ENCODE peak calls at places on chromosomes 12 and 14, in seven cellular contexts. U is HCT116, X is neural progenitor cell, S is hepatocyte, E is MM.1S, B is OCI-LY7, F is GM23248. J is an unnamed sample.
A peak's percentile ranks its signal among the peaks of the same experiment; 100 is the strongest.

GRCh38 chr12:6608592-6609311 is 1.6 kb upstream of the CHD4 start:
- DNase-seq in F (peak; percentile 41), U (no peak), E (no peak), B (peak; percentile 51), X (no peak), S (no peak), J (no peak)

GRCh38 chr14:81519200-81519998 is 14.3 kb downstream of the SEL1L start:
- DNase-seq in F (no peak), E (no peak), B (no peak), X (no peak), S (no peak), U (no peak), J (no peak)

GRCh38 chr12:101634724-101635123 is 40.0 kb downstream of the MYBPC1 start:
- DNase-seq in E (no peak), S (no peak), F (no peak), X (no peak), B (peak; percentile 80), U (no peak), J (no peak)

GRCh38 chr12:96033549-96034389 is 1.6 kb downstream of the LTA4H start:
- DNase-seq in X (no peak), S (peak; percentile 17), E (no peak), B (peak; percentile 19), F (no peak), U (no peak), J (no peak)

GRCh38 chr12:116150001-116150400 is 127.5 kb downstream of the MED13L start:
- DNase-seq in X (no peak), S (no peak), F (peak; percentile 16), E (no peak), U (no peak), B (no peak), J (no peak)

GRCh38 chr14:23078692-23079116 is 16.2 kb downstream of the ACIN1 start:
- DNase-seq in B (no peak), F (peak; percentile 98), S (peak; percentile 86), U (no peak), X (no peak), E (no peak), J (peak; percentile 96)

GRCh38 chr12:117854339-117855012 is 114.3 kb downstream of the KSR2 start:
- DNase-seq in E (peak; percentile 36), B (peak; percentile 66), X (peak; percentile 81), S (peak; percentile 81), U (no peak), F (peak; percentile 53), J (peak; percentile 88)

GRCh38 chr12:16606201-16606849 is 363 bp upstream of the LMO3 start:
- DNase-seq in X (peak; percentile 58), U (no peak), E (peak; percentile 60), F (peak; percentile 68), B (peak; percentile 67), S (peak; percentile 59), J (peak; percentile 25)

GRCh38 chr12:1313906-1314305 is 280.5 kb downstream of the FBXL14 start:
- DNase-seq in U (no peak), S (no peak), E (no peak), B (no peak), X (no peak), F (peak; percentile 16), J (no peak)

GRCh38 chr12:1310684-1311083 is 283.7 kb downstream of the FBXL14 start:
- DNase-seq in U (no peak), X (no peak), B (peak; percentile 71), E (no peak), S (no peak), F (no peak), J (no peak)

GRCh38 chr12:1309610-1310009 is 284.8 kb downstream of the FBXL14 start:
- DNase-seq in B (peak; percentile 69), U (no peak), X (no peak), F (no peak), E (no peak), S (no peak), J (no peak)

GRCh38 chr12:1307796-1308195 is 286.6 kb downstream of the FBXL14 start:
- DNase-seq in E (no peak), B (no peak), F (no peak), S (no peak), U (no peak), X (no peak), J (no peak)

DNA sequence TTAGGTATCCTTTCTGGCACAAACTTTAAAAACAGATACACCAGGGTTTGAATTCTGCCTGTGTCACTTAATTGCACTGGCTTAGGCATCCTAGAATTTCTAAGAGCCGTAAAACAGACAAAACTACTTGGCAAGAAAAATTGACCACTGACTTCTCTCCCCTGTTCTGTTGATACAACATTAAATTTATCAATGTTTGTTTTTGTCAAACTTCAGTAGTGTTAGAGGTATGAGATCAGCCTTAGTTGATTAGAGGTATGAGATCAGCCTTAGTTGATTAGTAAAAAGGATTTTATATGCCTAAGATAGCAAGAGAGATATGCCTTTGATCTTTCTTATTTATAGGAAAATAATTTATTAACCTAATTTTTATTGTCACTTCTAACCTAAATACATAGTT is 283.2 kb downstream of the FBXL14 start:
- DNase-seq in F (no peak), U (no peak), B (no peak), S (no peak), E (no peak), X (no peak), J (no peak)
- TF ChIP-seq EZH2phosphoT487 in F (no peak), U (no peak), B (no peak), S (no peak), E (no peak), X (no peak), J (no peak)

GRCh38 chr14:100559455-100559854 is 27.8 kb downstream of the BEGAIN start:
- DNase-seq in U (no peak), X (no peak), F (no peak), S (no peak), E (no peak), B (no peak), J (no peak)

GRCh38 chr14:100557658-100558057 is 29.6 kb downstream of the BEGAIN start:
- DNase-seq in E (no peak), U (no peak), S (no peak), B (no peak), F (peak; percentile 33), X (no peak), J (no peak)

GRCh38 chr14:100556936-100557505 is 30.2 kb downstream of the BEGAIN start:
- DNase-seq in U (no peak), B (no peak), X (no peak), S (no peak), F (no peak), E (no peak), J (no peak)

GRCh38 chr14:100558966-100559365 is 28.3 kb downstream of the BEGAIN start:
- DNase-seq in F (no peak), S (no peak), X (no peak), U (no peak), E (no peak), B (no peak), J (no peak)

DNA sequence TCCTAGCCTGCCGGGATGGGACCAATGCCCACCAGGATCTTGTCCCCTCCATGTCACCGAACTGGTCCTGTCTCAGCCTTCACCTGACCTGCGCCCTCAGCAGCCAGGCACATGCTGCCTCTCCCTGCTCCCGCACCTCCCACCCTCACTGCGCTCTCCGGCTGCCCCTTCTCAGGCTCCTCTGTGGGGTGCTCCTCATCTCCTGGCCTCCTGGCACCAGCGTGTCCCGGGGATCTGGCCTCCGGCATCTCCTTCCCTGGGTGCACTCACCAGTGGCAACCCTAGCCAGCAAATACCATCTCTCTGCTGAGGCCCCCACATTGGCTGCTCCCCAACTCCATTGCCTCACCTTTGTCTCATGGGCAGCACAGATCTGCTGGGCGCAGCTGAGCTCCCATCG is 29.0 kb downstream of the BEGAIN start:
- DNase-seq in U (no peak), S (no peak), X (no peak), B (no peak), F (no peak), E (no peak), J (no peak)
- H3K4me1 ChIP-seq in U (peaks cover 28% of the 10 kb centered on the region), S (no peaks in the 10 kb centered on the region), X (peaks cover 21% of the 10 kb centered on the region), B (no peaks in the 10 kb centered on the region), F (no peaks in the 10 kb centered on the region), E (no peaks in the 10 kb centered on the region), J (no peaks in the 10 kb centered on the region)

DNA sequence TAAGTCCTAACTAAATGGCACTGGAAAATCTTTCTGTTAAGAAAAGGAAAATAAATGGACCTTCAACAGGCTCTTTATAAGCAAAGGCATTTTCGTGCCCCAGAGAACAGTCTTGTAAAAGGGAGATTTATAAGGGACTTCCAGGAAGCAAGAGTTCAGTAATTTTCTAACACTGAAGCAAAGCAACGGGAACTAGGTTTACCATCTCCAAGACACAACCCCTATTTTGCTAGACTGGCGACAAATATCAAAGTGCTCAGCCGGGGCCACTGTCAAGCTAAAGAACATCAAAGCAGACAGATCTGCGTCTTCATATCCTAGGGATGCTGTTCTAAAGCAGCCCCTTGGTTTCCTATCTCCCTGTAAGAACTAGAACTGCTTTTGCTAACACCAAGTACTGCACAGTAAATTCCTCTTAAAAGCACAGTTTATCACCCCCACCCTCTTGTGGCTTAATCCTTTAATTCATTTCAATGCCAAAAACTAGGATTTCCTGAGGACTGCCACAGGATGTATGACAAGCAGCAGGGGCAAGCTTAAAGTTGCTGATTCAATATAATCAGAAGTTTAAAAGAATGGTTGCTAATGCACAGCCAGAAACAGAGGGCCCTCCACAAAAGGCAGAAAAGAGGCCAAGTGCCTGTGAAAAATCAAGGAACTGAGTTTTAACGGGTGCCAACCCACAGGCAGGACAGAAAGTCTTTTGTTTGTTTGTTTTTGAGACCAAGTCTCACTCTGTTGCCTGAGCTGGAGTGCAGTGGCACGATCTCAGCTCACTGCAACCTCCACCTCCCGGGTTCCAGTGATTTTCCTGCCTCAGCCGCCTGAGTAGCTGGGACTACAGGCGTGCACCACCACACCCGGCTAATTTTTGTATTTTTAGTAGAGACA is 44.0 kb upstream of the ISM2 start:
- DNase-seq in E (no peak), B (peak; percentile 33), F (no peak), U (no peak), X (peak; percentile 6), S (peak; percentile 19), J (no peak)
- TF ChIP-seq EZH2phosphoT487 in E (no peak), B (no peak), F (no peak), U (no peak), X (no peak), S (no peak), J (no peak)

GRCh38 chr12:47822386-47822785 is 2.7 kb upstream of the HDAC7 start:
- DNase-seq in F (no peak), S (no peak), X (no peak), B (no peak), E (no peak), U (no peak), J (no peak)

GRCh38 chr12:47819902-47820630 is at the start of gene HDAC7:
- DNase-seq in S (peak; percentile 91), E (peak; percentile 85), F (peak; percentile 90), B (peak; percentile 83), X (peak; percentile 86), U (peak; percentile 24), J (peak; percentile 81)

GRCh38 chr12:47821346-47821706 is 1.6 kb upstream of the HDAC7 start:
- DNase-seq in S (no peak), F (peak; percentile 81), B (no peak), U (no peak), E (no peak), X (no peak), J (no peak)

GRCh38 chr12:47819544-47819901 is 180 bp downstream of the HDAC7 start:
- DNase-seq in X (no peak), F (no peak), S (no peak), E (no peak), U (no peak), B (no peak), J (no peak)

DNA sequence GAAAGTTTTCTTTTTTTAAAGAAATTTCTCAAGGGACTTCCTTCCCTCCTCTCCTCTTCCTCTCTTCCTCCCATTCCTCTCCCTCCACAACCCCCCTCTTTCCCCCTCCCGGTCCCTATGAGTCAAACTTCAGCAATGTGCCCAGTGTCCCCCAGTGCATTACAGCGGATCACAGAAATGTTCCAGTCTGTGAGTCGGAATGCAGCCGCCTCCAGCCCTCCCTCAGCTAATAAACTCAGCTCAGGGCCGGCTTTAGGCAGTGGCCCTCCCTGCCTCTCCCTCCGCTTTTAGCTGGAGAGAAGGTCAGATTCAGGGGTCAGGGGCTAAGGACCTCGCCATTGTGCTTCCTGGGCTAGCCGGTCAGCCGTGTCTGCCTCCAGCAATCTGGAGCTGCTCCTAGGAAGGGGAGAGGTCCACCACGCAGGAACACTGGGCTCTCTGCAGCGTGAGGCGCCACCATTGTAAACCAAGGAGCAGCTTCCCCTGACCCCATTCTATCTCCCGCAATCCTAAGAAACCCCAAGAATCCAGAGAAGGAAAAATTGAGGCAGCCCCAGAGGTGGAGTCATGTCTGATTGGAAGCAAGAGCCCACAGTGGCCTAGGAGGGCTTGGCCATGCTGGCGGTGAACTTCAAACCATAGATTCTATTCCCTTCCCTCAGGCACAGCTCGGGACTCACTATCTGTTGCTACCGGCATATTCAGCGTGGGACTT is 1.1 kb upstream of the HDAC7 start:
- DNase-seq in F (peak; percentile 98), U (peak; percentile 62), S (peak; percentile 92), X (peak; percentile 94), B (no peak), E (no peak), J (peak; percentile 97)
- H3K4me1 ChIP-seq in F (peaks cover 63% of the 10 kb centered on the region), U (peaks cover 71% of the 10 kb centered on the region), S (peaks cover 53% of the 10 kb centered on the region), X (peaks cover 36% of the 10 kb centered on the region), B (peaks cover 72% of the 10 kb centered on the region), E (peaks cover 57% of the 10 kb centered on the region), J (peaks cover 77% of the 10 kb centered on the region)

J was measured in PC-3.